ENCODE peak calls at places on chromosomes 4 and X, in four cellular contexts. One of them, this sample, is unnamed. For H3K4me1, the result is how much of the 10 kb centered on the place peaks cover.

GRCh38 chr4:84403656-84404055 is 95.4 kb downstream of the NKX6-1 start:
- DNase-seq in OCI-LY7: no peak
- DNase-seq in CD8-positive, alpha-beta T cell: no peak
- DNase-seq in adrenal gland: no peak
- DNase-seq in this sample: no peak

GRCh38 chr4:33975996-33976395 is 2268.3 kb downstream of the ARAP2 start:
- DNase-seq in OCI-LY7: no peak
- DNase-seq in CD8-positive, alpha-beta T cell: no peak
- DNase-seq in adrenal gland: no peak
- DNase-seq in this sample: no peak

GRCh38 chrX:132615396-132616131 is 126.7 kb upstream of the MBNL3 start:
- DNase-seq in OCI-LY7: peak
- DNase-seq in CD8-positive, alpha-beta T cell: peak
- DNase-seq in adrenal gland: peak
- DNase-seq in this sample: peak

GRCh38 chr4:739569-739968 is 33.9 kb downstream of the PCGF3 start:
- DNase-seq in OCI-LY7: no peak
- DNase-seq in CD8-positive, alpha-beta T cell: no peak
- DNase-seq in adrenal gland: no peak
- DNase-seq in this sample: no peak

GRCh38 chr4:152735302-152735917 is 44.1 kb downstream of the TIGD4 start:
- DNase-seq in OCI-LY7: peak
- DNase-seq in CD8-positive, alpha-beta T cell: no peak
- DNase-seq in adrenal gland: no peak
- DNase-seq in this sample: no peak

GRCh38 chrX:32749075-32749474 is 462.3 kb downstream of the DMD start:
- DNase-seq in OCI-LY7: no peak
- DNase-seq in CD8-positive, alpha-beta T cell: no peak
- DNase-seq in adrenal gland: no peak
- DNase-seq in this sample: no peak

GRCh38 chr4:176539091-176539784 is 219.5 kb downstream of the SPCS3 start:
- DNase-seq in OCI-LY7: no peak
- DNase-seq in CD8-positive, alpha-beta T cell: no peak
- DNase-seq in adrenal gland: no peak
- DNase-seq in this sample: no peak

GRCh38 chr4:76758290-76758882 is 139.6 kb downstream of the SOWAHB start:
- DNase-seq in OCI-LY7: peak
- DNase-seq in CD8-positive, alpha-beta T cell: no peak
- DNase-seq in adrenal gland: peak
- DNase-seq in this sample: peak

GRCh38 chr4:70515342-70516245 is 2.8 kb upstream of the AMTN start:
- DNase-seq in OCI-LY7: no peak
- DNase-seq in CD8-positive, alpha-beta T cell: no peak
- DNase-seq in adrenal gland: no peak
- DNase-seq in this sample: no peak

GRCh38 chr4:21801661-21802355 is 146.8 kb downstream of the KCNIP4 start:
- DNase-seq in OCI-LY7: no peak
- DNase-seq in CD8-positive, alpha-beta T cell: no peak
- DNase-seq in adrenal gland: no peak
- DNase-seq in this sample: no peak

GRCh38 chr4:8439914-8440490 is 521 bp downstream of the ACOX3 start:
- DNase-seq in OCI-LY7: peak
- DNase-seq in CD8-positive, alpha-beta T cell: no peak
- DNase-seq in adrenal gland: peak
- DNase-seq in this sample: no peak

GRCh38 chr4:10623241-10623640 is 61.3 kb downstream of the CLNK start:
- DNase-seq in OCI-LY7: no peak
- DNase-seq in CD8-positive, alpha-beta T cell: no peak
- DNase-seq in adrenal gland: no peak
- DNase-seq in this sample: no peak

GRCh38 chrX:72705111-72705510 is 9.0 kb downstream of the PHKA1 start:
- DNase-seq in OCI-LY7: no peak
- DNase-seq in CD8-positive, alpha-beta T cell: no peak
- DNase-seq in adrenal gland: no peak
- DNase-seq in this sample: no peak

DNA sequence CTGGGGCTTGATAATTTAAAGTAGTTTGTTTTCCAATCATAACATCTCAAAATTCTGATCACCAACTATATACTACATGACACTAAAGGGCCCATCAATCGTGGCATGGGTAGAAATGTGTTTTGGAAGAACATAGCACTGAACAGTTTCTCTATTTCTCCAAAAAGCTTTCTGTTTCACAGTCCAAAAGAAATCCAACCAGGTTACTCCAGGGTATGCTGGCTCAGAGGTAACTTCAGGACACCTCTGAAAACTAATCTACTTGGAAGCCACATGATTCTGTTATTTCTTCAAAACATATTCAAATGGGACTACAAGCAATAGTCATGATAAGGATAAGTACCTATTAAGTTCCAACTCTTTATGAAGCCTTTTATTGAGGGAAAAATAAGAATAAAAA is 8.3 kb downstream of the PHKA1 start:
- DNase-seq in OCI-LY7: no peak
- DNase-seq in CD8-positive, alpha-beta T cell: no peak
- DNase-seq in adrenal gland: peak
- DNase-seq in this sample: no peak
- H3K4me1 ChIP-seq in OCI-LY7: under half
- H3K4me1 ChIP-seq in CD8-positive, alpha-beta T cell: under half
- H3K4me1 ChIP-seq in adrenal gland: under half
- H3K4me1 ChIP-seq in this sample: under half

DNA sequence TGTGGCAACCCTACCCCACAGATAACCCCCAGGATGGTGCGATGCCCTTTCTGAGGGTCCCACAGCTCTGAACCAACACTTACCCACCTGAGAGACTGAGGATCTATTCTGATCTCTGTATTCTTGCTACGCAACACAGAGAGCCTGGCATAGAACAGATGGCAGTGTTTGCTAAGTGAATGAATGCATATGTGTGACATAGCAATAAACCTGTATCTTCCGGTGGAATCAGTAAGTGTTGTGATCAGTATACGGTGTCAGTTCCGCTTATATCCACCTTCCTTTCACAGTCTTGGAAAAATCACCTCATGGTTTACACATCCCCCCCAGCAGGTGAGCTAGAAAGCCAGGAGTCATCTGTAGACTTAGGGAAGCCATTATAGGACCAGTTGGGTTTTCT is 5.9 kb upstream of the HSD17B10 start:
- DNase-seq in OCI-LY7: no peak
- DNase-seq in CD8-positive, alpha-beta T cell: no peak
- DNase-seq in adrenal gland: no peak
- DNase-seq in this sample: no peak
- H3K27ac ChIP-seq in OCI-LY7: no peak
- H3K27ac ChIP-seq in CD8-positive, alpha-beta T cell: no peak
- H3K27ac ChIP-seq in adrenal gland: peak
- H3K27ac ChIP-seq in this sample: no peak

GRCh38 chr4:157287445-157287844 is 66.9 kb downstream of the GRIA2 start:
- DNase-seq in OCI-LY7: no peak
- DNase-seq in CD8-positive, alpha-beta T cell: no peak
- DNase-seq in adrenal gland: no peak
- DNase-seq in this sample: no peak

GRCh38 chr4:157294575-157294974 is 74.0 kb downstream of the GRIA2 start:
- DNase-seq in OCI-LY7: no peak
- DNase-seq in CD8-positive, alpha-beta T cell: no peak
- DNase-seq in adrenal gland: no peak
- DNase-seq in this sample: no peak

GRCh38 chr4:157290622-157291021 is 70.1 kb downstream of the GRIA2 start:
- DNase-seq in OCI-LY7: no peak
- DNase-seq in CD8-positive, alpha-beta T cell: no peak
- DNase-seq in adrenal gland: no peak
- DNase-seq in this sample: no peak

DNA sequence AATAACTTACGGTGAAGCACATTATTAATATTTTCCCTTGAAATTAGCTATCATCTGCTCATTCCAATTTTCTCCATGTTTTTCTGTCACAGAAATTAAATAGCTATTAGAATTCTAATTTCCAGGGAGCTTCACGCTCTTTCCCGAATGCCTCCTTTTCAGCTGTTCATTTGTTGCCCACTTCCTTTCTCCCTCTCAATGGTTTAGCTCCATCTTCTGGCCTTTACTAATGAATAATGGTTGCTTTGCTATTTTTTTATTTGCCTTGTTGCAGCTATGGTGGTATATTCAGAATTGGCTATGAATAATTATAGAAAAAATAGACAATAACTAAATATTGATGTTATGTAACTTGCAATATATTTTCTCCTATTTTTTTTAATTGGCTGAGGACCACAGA is 70.5 kb downstream of the GRIA2 start:
- DNase-seq in OCI-LY7: no peak
- DNase-seq in CD8-positive, alpha-beta T cell: no peak
- DNase-seq in adrenal gland: no peak
- DNase-seq in this sample: no peak
- TF ChIP-seq CTCF in OCI-LY7: no peak
- TF ChIP-seq CTCF in CD8-positive, alpha-beta T cell: no peak
- TF ChIP-seq CTCF in adrenal gland: no peak
- TF ChIP-seq CTCF in this sample: no peak

GRCh38 chr4:54230479-54231418 is 1.7 kb downstream of the PDGFRA start:
- DNase-seq in OCI-LY7: no peak
- DNase-seq in CD8-positive, alpha-beta T cell: no peak
- DNase-seq in adrenal gland: no peak
- DNase-seq in this sample: no peak
- H3K4me1 ChIP-seq in OCI-LY7: under half
- H3K4me1 ChIP-seq in CD8-positive, alpha-beta T cell: half or more
- H3K4me1 ChIP-seq in adrenal gland: under half
- H3K4me1 ChIP-seq in this sample: half or more

DNA sequence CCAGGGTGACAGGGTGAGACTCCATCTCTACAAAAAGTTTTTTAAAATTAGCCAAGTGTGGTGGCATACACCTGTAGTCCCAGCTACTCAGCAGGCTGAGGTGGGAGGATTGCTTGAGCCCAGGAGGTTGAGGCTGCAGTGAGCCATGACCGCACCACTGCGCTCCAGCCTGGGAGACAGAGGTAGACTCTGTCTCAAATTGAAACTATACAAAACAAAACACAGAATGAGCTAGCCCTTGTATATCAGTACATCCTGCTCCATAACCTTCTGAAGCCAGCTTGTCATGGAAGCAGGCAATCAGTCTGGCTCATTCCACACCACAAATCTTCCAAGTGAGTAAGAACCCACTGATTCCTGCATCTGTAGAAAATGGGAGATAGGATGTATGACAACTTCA is 49.0 kb downstream of the CD99L2 start:
- DNase-seq in OCI-LY7: no peak
- DNase-seq in CD8-positive, alpha-beta T cell: no peak
- DNase-seq in adrenal gland: no peak
- DNase-seq in this sample: no peak
- H3K27ac ChIP-seq in OCI-LY7: no peak
- H3K27ac ChIP-seq in CD8-positive, alpha-beta T cell: no peak
- H3K27ac ChIP-seq in adrenal gland: no peak
- H3K27ac ChIP-seq in this sample: peak

GRCh38 chr4:24394041-24394440 is 190.3 kb downstream of the DHX15 start:
- DNase-seq in OCI-LY7: no peak
- DNase-seq in CD8-positive, alpha-beta T cell: no peak
- DNase-seq in adrenal gland: no peak
- DNase-seq in this sample: no peak

GRCh38 chr4:24392613-24393012 is 191.7 kb downstream of the DHX15 start:
- DNase-seq in OCI-LY7: no peak
- DNase-seq in CD8-positive, alpha-beta T cell: no peak
- DNase-seq in adrenal gland: no peak
- DNase-seq in this sample: no peak

GRCh38 chr4:24400537-24400936 is 183.8 kb downstream of the DHX15 start:
- DNase-seq in OCI-LY7: no peak
- DNase-seq in CD8-positive, alpha-beta T cell: no peak
- DNase-seq in adrenal gland: no peak
- DNase-seq in this sample: no peak

GRCh38 chr4:24396988-24397387 is 187.4 kb downstream of the DHX15 start:
- DNase-seq in OCI-LY7: no peak
- DNase-seq in CD8-positive, alpha-beta T cell: no peak
- DNase-seq in adrenal gland: no peak
- DNase-seq in this sample: no peak

DNA sequence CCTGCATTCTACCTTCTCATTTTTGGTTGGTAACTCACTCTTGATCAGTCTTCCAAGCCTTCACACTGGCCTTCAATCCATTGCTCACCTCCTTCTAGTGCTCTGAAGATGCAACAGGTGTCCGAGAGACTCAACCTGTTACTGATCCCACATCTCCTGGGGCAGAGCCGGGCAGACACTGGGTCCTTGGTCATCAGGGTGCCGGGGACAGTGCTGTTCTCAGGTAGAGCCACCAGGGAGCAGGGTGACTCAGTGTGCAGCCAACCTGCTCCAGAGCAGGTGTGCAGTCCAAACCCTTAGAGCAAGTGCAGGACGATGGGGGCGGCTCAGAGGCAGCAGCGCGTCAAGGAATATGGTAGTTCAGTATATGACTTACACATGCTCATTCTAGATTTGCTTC is 188.4 kb downstream of the DHX15 start:
- DNase-seq in OCI-LY7: no peak
- DNase-seq in CD8-positive, alpha-beta T cell: no peak
- DNase-seq in adrenal gland: no peak
- DNase-seq in this sample: no peak
- TF ChIP-seq CTCF in OCI-LY7: no peak
- TF ChIP-seq CTCF in CD8-positive, alpha-beta T cell: no peak
- TF ChIP-seq CTCF in adrenal gland: no peak
- TF ChIP-seq CTCF in this sample: no peak

This sample was measured in body of pancreas.